ENCODE peak calls at places on chromosomes 11 and 22, in eight cellular contexts. P, G, D, M, U, N, A and S are unnamed samples.

GRCh38 chr22:29071261-29072045 is 1.4 kb upstream of the KREMEN1 start:
- DNase-seq in P (no peak), G (peak; percentile 84), D (no peak), M (peak; percentile 61), U (no peak), N (no peak), A (no peak), S (no peak)

GRCh38 chr11:45664376-45665205 is 831 bp downstream of the CHST1 start:
- DNase-seq in P (no peak), G (no peak), D (no peak), M (no peak), U (no peak), N (no peak), A (no peak), S (no peak)

GRCh38 chr11:126636911-126637799 is 281.7 kb downstream of the ST3GAL4 start:
- DNase-seq in P (peak; percentile 28), G (no peak), D (no peak), M (peak; percentile 93), U (no peak), N (no peak), A (no peak), S (no peak)

GRCh38 chr11:43138621-43139140 is 173.1 kb upstream of the API5 start:
- DNase-seq in P (no peak), G (no peak), D (no peak), M (no peak), U (no peak), N (no peak), A (no peak), S (no peak)

GRCh38 chr11:113934797-113935196 is 30.2 kb downstream of the HTR3B start:
- DNase-seq in P (no peak), G (no peak), D (no peak), M (no peak), U (no peak), N (no peak), A (no peak), S (no peak)

GRCh38 chr11:45048313-45048841 is 97.7 kb upstream of the TP53I11 start:
- DNase-seq in P (no peak), G (no peak), D (no peak), M (no peak), U (no peak), N (no peak), A (no peak), S (no peak)

GRCh38 chr11:61028135-61028729 is 56.8 kb downstream of the CD6 start:
- DNase-seq in P (no peak), G (no peak), D (peak; percentile 46), M (no peak), U (no peak), N (peak; percentile 60), A (no peak), S (no peak)

GRCh38 chr11:19679952-19680823 is 32.4 kb upstream of the NAV2 start:
- DNase-seq in P (peak; percentile 81), G (peak; percentile 67), D (no peak), M (peak; percentile 99), U (no peak), N (no peak), A (peak; percentile 30), S (peak; percentile 27)

GRCh38 chr22:38921126-38921525 is 36.3 kb upstream of the APOBEC3A start:
- DNase-seq in P (no peak), G (peak; percentile 85), D (no peak), M (no peak), U (no peak), N (no peak), A (no peak), S (no peak)

GRCh38 chr22:26901228-26901816 is 243.9 kb downstream of the MIAT start:
- DNase-seq in P (no peak), G (no peak), D (no peak), M (no peak), U (no peak), N (no peak), A (no peak), S (no peak)

GRCh38 chr11:296976-297665 is 2.2 kb downstream of the IFITM5 start:
- DNase-seq in P (no peak), G (no peak), D (no peak), M (no peak), U (no peak), N (no peak), A (no peak), S (no peak)

GRCh38 chr11:44300881-44301855 is 8.8 kb downstream of the ALX4 start:
- DNase-seq in P (peak; percentile 73), G (no peak), D (no peak), M (no peak), U (no peak), N (no peak), A (no peak), S (no peak)

GRCh38 chr11:101215069-101215468 is 85.5 kb upstream of the PGR start:
- DNase-seq in P (no peak), G (no peak), D (no peak), M (no peak), U (no peak), N (no peak), A (no peak), S (no peak)

GRCh38 chr11:70694371-70694770 is 296.0 kb downstream of the CTTN start:
- DNase-seq in P (no peak), G (peak; percentile 5), D (no peak), M (no peak), U (no peak), N (no peak), A (peak; percentile 49), S (no peak)

GRCh38 chr22:22375586-22376351 is 131.2 kb downstream of the VPREB1 start:
- DNase-seq in P (no peak), G (no peak), D (no peak), M (no peak), U (no peak), N (no peak), A (no peak), S (no peak)

GRCh38 chr11:111846640-111847039 is 24.7 kb downstream of the ALG9 start:
- DNase-seq in P (peak; percentile 72), G (no peak), D (no peak), M (peak; percentile 64), U (no peak), N (no peak), A (peak; percentile 25), S (no peak)

GRCh38 chr11:3123761-3124733 is 41.1 kb downstream of the OSBPL5 start:
- DNase-seq in P (peak; percentile 79), G (peak; percentile 67), D (no peak), M (peak; percentile 99), U (no peak), N (no peak), A (no peak), S (peak; percentile 90)

GRCh38 chr11:27022659-27023251 is 17.9 kb upstream of the BBOX1 start:
- DNase-seq in P (no peak), G (no peak), D (no peak), M (no peak), U (no peak), N (no peak), A (no peak), S (no peak)

GRCh38 chr11:69367211-69367964 is 73.4 kb downstream of the MYEOV start:
- DNase-seq in P (no peak), G (no peak), D (no peak), M (peak; percentile 18), U (no peak), N (no peak), A (no peak), S (no peak)

GRCh38 chr11:1705121-1706052 is 8.4 kb downstream of the KRTAP5-6 start:
- DNase-seq in P (no peak), G (no peak), D (no peak), M (no peak), U (no peak), N (no peak), A (no peak), S (no peak)

GRCh38 chr11:10785146-10785474 is 23.6 kb downstream of the EIF4G2 start:
- DNase-seq in P (no peak), G (no peak), D (no peak), M (no peak), U (no peak), N (no peak), A (no peak), S (no peak)

GRCh38 chr11:64854534-64855502 is 10.4 kb upstream of the CDC42BPG start:
- DNase-seq in P (peak; percentile 91), G (peak; percentile 83), D (no peak), M (peak; percentile 97), U (no peak), N (no peak), A (no peak), S (peak; percentile 94)

GRCh38 chr11:116929393-116930090 is 92.1 kb upstream of the APOA1 start:
- DNase-seq in P (no peak), G (no peak), D (no peak), M (peak; percentile 53), U (no peak), N (no peak), A (no peak), S (no peak)

GRCh38 chr11:298406-299065 is 790 bp downstream of the IFITM5 start:
- DNase-seq in P (no peak), G (peak; percentile 27), D (no peak), M (no peak), U (no peak), N (no peak), A (no peak), S (no peak)

GRCh38 chr11:69842746-69843528 is 23.7 kb upstream of the FGF3 start:
- DNase-seq in P (no peak), G (no peak), D (no peak), M (peak; percentile 19), U (no peak), N (no peak), A (no peak), S (no peak)

GRCh38 chr11:98630736-98631135 is 390.0 kb upstream of the CNTN5 start:
- DNase-seq in P (no peak), G (no peak), D (no peak), M (no peak), U (no peak), N (no peak), A (no peak), S (no peak)

GRCh38 chr22:48740731-48741405 is 1086.8 kb downstream of the BRD1 start:
- DNase-seq in P (no peak), G (peak; percentile 8), D (no peak), M (no peak), U (no peak), N (no peak), A (no peak), S (no peak)

GRCh38 chr22:43011079-43011478 is 3.9 kb downstream of the PACSIN2 start:
- DNase-seq in P (no peak), G (no peak), D (no peak), M (no peak), U (no peak), N (no peak), A (no peak), S (no peak)

GRCh38 chr22:45480717-45481116 is 22.0 kb upstream of the FBLN1 start:
- DNase-seq in P (no peak), G (no peak), D (no peak), M (no peak), U (no peak), N (no peak), A (no peak), S (no peak)

GRCh38 chr11:94749367-94749766 is 18.8 kb upstream of the AMOTL1 start:
- DNase-seq in P (no peak), G (no peak), D (no peak), M (peak; percentile 77), U (no peak), N (no peak), A (no peak), S (peak; percentile 60)

GRCh38 chr11:110283862-110284261 is 12.6 kb downstream of the RDX start:
- DNase-seq in P (no peak), G (no peak), D (no peak), M (no peak), U (no peak), N (no peak), A (no peak), S (no peak)

GRCh38 chr22:40463017-40463631 is 92.7 kb downstream of the SGSM3 start:
- DNase-seq in P (no peak), G (no peak), D (peak; percentile 27), M (no peak), U (peak; percentile 75), N (peak; percentile 24), A (no peak), S (no peak)

GRCh38 chr11:11624206-11624605 is 2.4 kb upstream of the GALNT18 start:
- DNase-seq in P (no peak), G (no peak), D (no peak), M (no peak), U (no peak), N (no peak), A (no peak), S (no peak)

GRCh38 chr11:120296554-120296953 is 28.5 kb upstream of the TLCD5 start:
- DNase-seq in P (no peak), G (no peak), D (no peak), M (no peak), U (no peak), N (no peak), A (no peak), S (no peak)